ENCODE peak calls at places on chromosomes 7 and 10, in four cellular contexts. U, W, O and H are unnamed samples.

GRCh38 chr7:137337902-137338301 is 5.6 kb downstream of the PTN start:
- DNase-seq in U (no peak), W (no peak), O (no peak), H (no peak)

GRCh38 chr7:130453051-130453450 is 12.2 kb upstream of the CEP41 start:
- DNase-seq in U (no peak), W (no peak), O (no peak), H (no peak)

GRCh38 chr7:25060487-25061055 is 64.5 kb downstream of the CYCS start:
- DNase-seq in U (no peak), W (no peak), O (no peak), H (no peak)

GRCh38 chr7:3301472-3301778 is 373 bp downstream of the SDK1 start:
- DNase-seq in U (no peak), W (no peak), O (no peak), H (no peak)

GRCh38 chr7:102288285-102288930 is 1.7 kb downstream of the SH2B2 start:
- DNase-seq in U (no peak), W (no peak), O (no peak), H (no peak)

GRCh38 chr7:35717013-35717412 is 22.1 kb upstream of the HERPUD2 start:
- DNase-seq in U (no peak), W (no peak), O (no peak), H (no peak)

GRCh38 chr7:19772323-19772722 is 1.1 kb downstream of the TMEM196 start:
- DNase-seq in U (no peak), W (no peak), O (no peak), H (no peak)

GRCh38 chr7:98613601-98614425 is 3.3 kb upstream of the NPTX2 start:
- DNase-seq in U (no peak), W (no peak), O (no peak), H (no peak)

GRCh38 chr10:11530806-11531205 is 80.6 kb downstream of the USP6NL start:
- DNase-seq in U (no peak), W (no peak), O (no peak), H (no peak)

GRCh38 chr10:43461950-43462349 is 25.0 kb downstream of the ZNF487 start:
- DNase-seq in U (peak), W (no peak), O (no peak), H (peak)

GRCh38 chr7:141660259-141660658 is 41.7 kb downstream of the DENND11 start:
- DNase-seq in U (no peak), W (no peak), O (no peak), H (no peak)

GRCh38 chr7:43640679-43641078 is 57.8 kb downstream of the STK17A start:
- DNase-seq in U (no peak), W (no peak), O (no peak), H (no peak)

GRCh38 chr7:45716380-45717203 is 142.4 kb downstream of the ADCY1 start:
- DNase-seq in U (no peak), W (peak), O (no peak), H (peak)

GRCh38 chr10:77842652-77843212 is 83.8 kb downstream of the DLG5 start:
- DNase-seq in U (no peak), W (no peak), O (no peak), H (no peak)

GRCh38 chr7:121544726-121545125 is 148.6 kb upstream of the FAM3C start:
- DNase-seq in U (peak), W (no peak), O (no peak), H (no peak)

GRCh38 chr7:2573747-2574146 is 15.0 kb downstream of the IQCE start:
- DNase-seq in U (no peak), W (no peak), O (no peak), H (no peak)

GRCh38 chr10:79346388-79347225 is 662 bp upstream of the PPIF start:
- DNase-seq in U (no peak), W (peak), O (no peak), H (no peak)

GRCh38 chr10:93773120-93773519 is 15.4 kb downstream of the LGI1 start:
- DNase-seq in U (no peak), W (no peak), O (no peak), H (no peak)

GRCh38 chr7:64873517-64873916 is 29.6 kb upstream of the ZNF273 start:
- DNase-seq in U (peak), W (no peak), O (no peak), H (no peak)

GRCh38 chr7:17599733-17600685 is 301.6 kb downstream of the AHR start:
- DNase-seq in U (no peak), W (no peak), O (no peak), H (no peak)

GRCh38 chr10:99329238-99329890 is at the start of gene CNNM1:
- DNase-seq in U (peak), W (peak), O (no peak), H (no peak)

GRCh38 chr10:88989824-88990527 is 622 bp upstream of the FAS start:
- DNase-seq in U (peak), W (no peak), O (no peak), H (no peak)

GRCh38 chr7:140674899-140675701 is 2.4 kb downstream of the ADCK2 start:
- DNase-seq in U (no peak), W (peak), O (no peak), H (no peak)

GRCh38 chr10:125093199-125093841 is 67.0 kb downstream of the CTBP2 start:
- DNase-seq in U (no peak), W (peak), O (no peak), H (no peak)

GRCh38 chr7:133060016-133060415 is 21.9 kb downstream of the CHCHD3 start:
- DNase-seq in U (no peak), W (no peak), O (no peak), H (peak)

GRCh38 chr7:116526897-116527296 is 2.1 kb downstream of the CAV1 start:
- DNase-seq in U (no peak), W (no peak), O (no peak), H (no peak)

GRCh38 chr10:11677480-11677879 is 64.7 kb upstream of the ECHDC3 start:
- DNase-seq in U (no peak), W (no peak), O (no peak), H (no peak)

GRCh38 chr7:143882611-143883078 is 19.3 kb downstream of the TCAF1 start:
- DNase-seq in U (peak), W (peak), O (no peak), H (peak)

GRCh38 chr7:115226410-115226809 is 304.5 kb downstream of the MDFIC start:
- DNase-seq in U (no peak), W (no peak), O (no peak), H (no peak)

GRCh38 chr7:97043281-97043680 is 18.6 kb upstream of the DLX5 start:
- DNase-seq in U (no peak), W (no peak), O (no peak), H (no peak)

GRCh38 chr7:29749701-29750321 is 56.5 kb upstream of the WIPF3 start:
- DNase-seq in U (no peak), W (no peak), O (no peak), H (no peak)